ENCODE peak calls at places on chromosomes 16 and 17, in five cellular contexts. I is posterior vena cava, M is aorta, R is GM13977, F is putamen. C is an unnamed sample.

GRCh38 chr17:4362141-4362540 is 4.3 kb downstream of the UBE2G1 start:
- DNase-seq in I (no peak), R (no peak), F (peak; percentile 16), M (no peak), C (no peak)

GRCh38 chr17:17796787-17797061 is 40.1 kb downstream of the SREBF1 start:
- DNase-seq in M (no peak), I (no peak), R (no peak), F (no peak), C (no peak)

GRCh38 chr16:81515281-81515680 is 70.7 kb downstream of the CMIP start:
- DNase-seq in I (peak; percentile 45), R (no peak), M (no peak), F (no peak), C (no peak)

GRCh38 chr16:57735755-57736418 is at the start of gene KATNB1:
- DNase-seq in R (no peak), I (no peak), F (no peak), M (no peak), C (no peak)

GRCh38 chr17:15892679-15893332 is 52.1 kb upstream of the ADORA2B start:
- DNase-seq in R (no peak), F (no peak), I (no peak), M (no peak), C (no peak)

GRCh38 chr16:24816688-24817087 is 29.1 kb upstream of the SLC5A11 start:
- DNase-seq in F (no peak), I (no peak), R (no peak), M (no peak), C (no peak)

GRCh38 chr16:84717484-84717883 is 17.7 kb downstream of the USP10 start:
- DNase-seq in R (no peak), F (no peak), M (no peak), I (no peak), C (no peak)

GRCh38 chr17:49523706-49524472 is 28.8 kb downstream of the NGFR start:
- DNase-seq in F (no peak), I (no peak), M (no peak), R (no peak), C (peak; percentile 7)

GRCh38 chr17:78680436-78680835 is 101.6 kb downstream of the CYTH1 start:
- DNase-seq in I (no peak), R (no peak), F (no peak), M (no peak), C (no peak)

GRCh38 chr17:39793473-39793872 is 55.7 kb downstream of the GRB7 start:
- DNase-seq in F (no peak), R (no peak), M (no peak), I (no peak), C (no peak)

GRCh38 chr17:16918443-16918842 is 53.5 kb downstream of the TNFRSF13B start:
- DNase-seq in F (no peak), R (no peak), M (no peak), I (peak; percentile 23), C (no peak)

GRCh38 chr16:47413041-47413440 is 47.8 kb downstream of the ITFG1 start:
- DNase-seq in F (no peak), M (no peak), R (no peak), I (no peak), C (no peak)